ENCODE peak calls at places on chromosome 22, in ten cellular contexts. O is activated gamma-delta T cell; A is esophagus squamous epithelium; L is activated naive CD4-positive, alpha-beta T cell treated with Interleukin-2 at 50 U/mL for 16 hours; F is activated CD4-positive, alpha-beta T cell treated with anti-CD3 and anti-CD28 coated beads, Interleukin-2, amount 10 ng/mL, durations not matched to agents 7 days and 5 days; N is hypothalamus; D is T follicular helper cell; M is neural progenitor cell; W is DMS153; E is Daoy. U is an unnamed sample.

GRCh38 chr22:44254811-44255210 is 57.9 kb downstream of the SHISAL1 start:
- DNase-seq in D (no peak), E (no peak), N (no peak), L (no peak), W (no peak), O (no peak), A (no peak), M (no peak), F (no peak), U (no peak)

GRCh38 chr22:46788426-46789168 is 26.1 kb downstream of the TBC1D22A start:
- DNase-seq in D (no peak), M (no peak), E (no peak), F (peak), O (no peak), A (no peak), W (no peak), L (peak), N (no peak), U (no peak)

GRCh38 chr22:27796829-27797792 is 4.4 kb downstream of the MN1 start:
- DNase-seq in A (no peak), W (no peak), L (no peak), F (no peak), E (no peak), O (no peak), N (no peak), M (no peak), D (no peak), U (no peak)

GRCh38 chr22:18156878-18157713 is 7.1 kb downstream of the USP18 start:
- DNase-seq in O (no peak), F (peak), E (peak), D (peak), M (peak), A (no peak), W (peak), N (no peak), L (peak), U (peak)

GRCh38 chr22:38758276-38758945 is 2.6 kb upstream of the SUN2 start:
- DNase-seq in A (no peak), L (peak), N (no peak), F (peak), D (peak), O (no peak), E (no peak), M (no peak), W (no peak), U (no peak)

GRCh38 chr22:35746946-35747703 is 29.5 kb downstream of the APOL5 start:
- DNase-seq in W (no peak), L (no peak), E (no peak), M (no peak), O (no peak), F (no peak), A (no peak), N (no peak), D (no peak), U (no peak)

GRCh38 chr22:45553333-45554039 is 50.8 kb downstream of the FBLN1 start:
- DNase-seq in F (peak), W (peak), A (no peak), E (peak), O (no peak), M (peak), D (peak), N (no peak), L (peak), U (peak)

GRCh38 chr22:41998361-41999261 is at the start of gene WBP2NL:
- DNase-seq in O (peak), M (no peak), A (peak), E (no peak), F (peak), D (peak), L (peak), W (no peak), N (peak), U (peak)

GRCh38 chr22:45285431-45286058 is 796 bp downstream of the UPK3A start:
- DNase-seq in N (no peak), D (no peak), W (no peak), M (peak), E (no peak), L (no peak), A (no peak), F (no peak), O (no peak), U (no peak)

GRCh38 chr22:49764151-49764581 is 63.5 kb downstream of the BRD1 start:
- DNase-seq in O (no peak), W (no peak), E (no peak), F (peak), L (no peak), A (no peak), M (no peak), D (no peak), N (no peak), U (no peak)

GRCh38 chr22:38257650-38258246 is 15.1 kb downstream of the TMEM184B start:
- DNase-seq in D (no peak), O (no peak), W (peak), N (no peak), E (no peak), M (no peak), A (no peak), F (no peak), L (no peak), U (no peak)

GRCh38 chr22:36386900-36387663 is 685 bp downstream of the MYH9 start:
- DNase-seq in N (no peak), L (peak), E (no peak), W (no peak), D (no peak), A (no peak), O (no peak), M (peak), F (peak), U (no peak)

GRCh38 chr22:19565921-19566598 is 41.9 kb upstream of the CLDN5 start:
- DNase-seq in A (no peak), E (no peak), O (no peak), F (no peak), M (no peak), W (peak), N (no peak), L (no peak), D (no peak), U (no peak)

GRCh38 chr22:40323681-40324083 is 22.6 kb upstream of the ADSL start:
- DNase-seq in E (no peak), A (no peak), D (no peak), W (no peak), O (no peak), M (no peak), L (peak), F (peak), N (no peak), U (no peak)

GRCh38 chr22:19271856-19272535 is 19.5 kb downstream of the CLTCL1 start:
- DNase-seq in W (no peak), D (no peak), A (no peak), N (no peak), L (no peak), E (peak), F (no peak), O (no peak), M (no peak), U (no peak)

GRCh38 chr22:17475318-17476212 is 87.7 kb upstream of the SLC25A18 start:
- DNase-seq in N (no peak), W (no peak), O (no peak), D (no peak), A (no peak), M (peak), L (no peak), F (no peak), E (no peak), U (no peak)

GRCh38 chr22:23263651-23264555 is 83.6 kb downstream of the BCR start:
- DNase-seq in N (no peak), L (peak), D (no peak), F (peak), W (no peak), E (no peak), O (peak), A (no peak), M (no peak), U (no peak)

GRCh38 chr22:44362249-44363040 is 49.7 kb upstream of the SHISAL1 start:
- DNase-seq in O (no peak), E (no peak), N (no peak), W (no peak), D (no peak), F (no peak), A (no peak), L (no peak), M (no peak), U (no peak)

GRCh38 chr22:41305646-41306045 is 4.3 kb downstream of the ZC3H7B start:
- DNase-seq in D (no peak), N (no peak), O (no peak), E (peak), M (no peak), L (no peak), A (no peak), F (no peak), W (no peak), U (no peak)

GRCh38 chr22:48391171-48391711 is 1436.4 kb downstream of the BRD1 start:
- DNase-seq in O (no peak), A (no peak), E (no peak), L (no peak), M (no peak), D (no peak), W (no peak), N (no peak), F (no peak), U (no peak)

GRCh38 chr22:41939981-41940852 is 6.7 kb downstream of the CENPM start:
- DNase-seq in E (peak), A (peak), D (peak), O (no peak), W (peak), M (no peak), L (peak), F (peak), N (no peak), U (no peak)

GRCh38 chr22:27613099-27614089 is 188.2 kb downstream of the MN1 start:
- DNase-seq in L (no peak), N (no peak), E (peak), W (no peak), A (no peak), D (no peak), M (no peak), F (no peak), O (no peak), U (no peak)

GRCh38 chr22:19522190-19522880 is 1.9 kb downstream of the CLDN5 start:
- DNase-seq in L (no peak), E (no peak), O (no peak), N (no peak), M (no peak), W (peak), D (no peak), F (no peak), A (no peak), U (no peak)

GRCh38 chr22:37733625-37734401 is 37.0 kb downstream of the TRIOBP start:
- DNase-seq in F (no peak), D (no peak), N (no peak), O (no peak), L (no peak), W (no peak), A (no peak), E (no peak), M (no peak), U (no peak)

GRCh38 chr22:45199723-45200122 is 36.0 kb downstream of the NUP50 start:
- DNase-seq in L (no peak), W (no peak), N (no peak), A (no peak), O (no peak), M (no peak), D (no peak), E (no peak), F (no peak), U (no peak)

GRCh38 chr22:49951986-49952896 is 8.3 kb upstream of the PIM3 start:
- DNase-seq in N (no peak), F (no peak), O (no peak), E (peak), L (no peak), M (no peak), W (no peak), A (no peak), D (no peak), U (no peak)

GRCh38 chr22:35838849-35839646 is 121.4 kb downstream of the APOL5 start:
- DNase-seq in M (peak), D (no peak), A (no peak), O (no peak), W (peak), E (peak), F (no peak), N (no peak), L (no peak), U (no peak)

GRCh38 chr22:48406161-48406560 is 1421.5 kb downstream of the BRD1 start:
- DNase-seq in F (no peak), L (no peak), N (no peak), W (no peak), E (no peak), M (no peak), A (no peak), D (no peak), O (no peak), U (no peak)